ENCODE peak calls at places on chromosomes 11 and 22, in ten cellular contexts. W, Z, K, R, I, Q, L, O, M and F are unnamed samples.

GRCh38 chr11:67373916-67374570 is 645 bp upstream of the CLCF1 start:
- DNase-seq in R (peak), Q (no peak), I (peak), O (peak), M (peak), L (peak), Z (peak), K (peak), W (peak), F (no peak)

GRCh38 chr11:109390752-109391151 is 31.2 kb upstream of the C11orf87 start:
- DNase-seq in R (no peak), K (no peak), Q (no peak), L (no peak), Z (no peak), M (no peak), W (no peak), I (no peak), O (no peak), F (no peak)

GRCh38 chr11:117836077-117836960 is 11.8 kb upstream of the FXYD2 start:
- DNase-seq in I (peak), Z (peak), L (no peak), W (no peak), M (no peak), O (no peak), K (no peak), R (no peak), Q (no peak), F (no peak)

GRCh38 chr11:126121316-126121715 is 58.6 kb upstream of the CDON start:
- DNase-seq in O (no peak), L (no peak), M (no peak), Q (no peak), W (no peak), Z (no peak), R (no peak), I (no peak), K (no peak), F (no peak)

GRCh38 chr11:66892926-66893325 is 36.1 kb downstream of the LRFN4 start:
- DNase-seq in O (no peak), L (no peak), M (no peak), R (no peak), W (no peak), Z (no peak), Q (no peak), K (peak), I (no peak), F (no peak)

GRCh38 chr11:29435421-29435820 is 581.4 kb downstream of the KCNA4 start:
- DNase-seq in M (no peak), I (no peak), Q (no peak), K (no peak), O (no peak), W (no peak), R (peak), Z (no peak), L (no peak), F (no peak)

GRCh38 chr11:118634435-118635236 is 27.2 kb downstream of the PHLDB1 start:
- DNase-seq in K (peak), O (peak), R (peak), Z (peak), M (no peak), W (no peak), Q (no peak), L (peak), I (peak), F (no peak)

GRCh38 chr11:112320668-112321067 is 60.0 kb upstream of the PLET1 start:
- DNase-seq in L (no peak), Q (no peak), O (peak), Z (peak), W (no peak), M (no peak), R (peak), I (peak), K (peak), F (no peak)

GRCh38 chr11:9017773-9018172 is 14.0 kb upstream of the NRIP3 start:
- DNase-seq in M (no peak), R (no peak), O (peak), K (no peak), Z (peak), I (no peak), W (no peak), L (no peak), Q (no peak), F (no peak)

GRCh38 chr11:133606122-133606521 is 73.8 kb upstream of the OPCML start:
- DNase-seq in K (no peak), R (no peak), O (no peak), Q (no peak), W (no peak), Z (no peak), I (no peak), M (no peak), L (no peak), F (no peak)

GRCh38 chr22:20959578-20960461 is 7.2 kb upstream of the AIFM3 start:
- DNase-seq in Q (no peak), R (no peak), O (no peak), M (no peak), Z (peak), K (no peak), I (no peak), W (no peak), L (no peak), F (no peak)

GRCh38 chr11:119397740-119398139 is 16.2 kb upstream of the USP2 start:
- DNase-seq in W (no peak), Z (no peak), I (no peak), K (no peak), L (no peak), Q (no peak), M (no peak), R (no peak), O (no peak), F (no peak)

GRCh38 chr11:848380-848931 is 5.8 kb downstream of the TSPAN4 start:
- DNase-seq in Z (peak), R (no peak), I (no peak), W (peak), Q (no peak), M (peak), L (peak), K (no peak), O (no peak), F (no peak)

GRCh38 chr22:43946391-43946680 is 8.9 kb upstream of the SAMM50 start:
- DNase-seq in O (no peak), K (no peak), M (no peak), Q (no peak), L (no peak), Z (no peak), R (no peak), W (no peak), I (no peak), F (no peak)

GRCh38 chr11:134552749-134553148 is 140.7 kb upstream of the B3GAT1 start:
- DNase-seq in Z (no peak), W (no peak), I (no peak), R (no peak), K (no peak), Q (no peak), M (no peak), L (no peak), O (no peak), F (no peak)

GRCh38 chr11:123145220-123145619 is 49.8 kb downstream of the CLMP start:
- DNase-seq in W (no peak), M (no peak), I (no peak), O (peak), K (peak), Z (no peak), Q (no peak), R (peak), L (no peak), F (no peak)

GRCh38 chr11:8709002-8709672 is 26.5 kb downstream of the RPL27A start:
- DNase-seq in M (no peak), Q (no peak), L (no peak), K (no peak), O (no peak), R (peak), Z (peak), W (no peak), I (peak), F (no peak)

DNA sequence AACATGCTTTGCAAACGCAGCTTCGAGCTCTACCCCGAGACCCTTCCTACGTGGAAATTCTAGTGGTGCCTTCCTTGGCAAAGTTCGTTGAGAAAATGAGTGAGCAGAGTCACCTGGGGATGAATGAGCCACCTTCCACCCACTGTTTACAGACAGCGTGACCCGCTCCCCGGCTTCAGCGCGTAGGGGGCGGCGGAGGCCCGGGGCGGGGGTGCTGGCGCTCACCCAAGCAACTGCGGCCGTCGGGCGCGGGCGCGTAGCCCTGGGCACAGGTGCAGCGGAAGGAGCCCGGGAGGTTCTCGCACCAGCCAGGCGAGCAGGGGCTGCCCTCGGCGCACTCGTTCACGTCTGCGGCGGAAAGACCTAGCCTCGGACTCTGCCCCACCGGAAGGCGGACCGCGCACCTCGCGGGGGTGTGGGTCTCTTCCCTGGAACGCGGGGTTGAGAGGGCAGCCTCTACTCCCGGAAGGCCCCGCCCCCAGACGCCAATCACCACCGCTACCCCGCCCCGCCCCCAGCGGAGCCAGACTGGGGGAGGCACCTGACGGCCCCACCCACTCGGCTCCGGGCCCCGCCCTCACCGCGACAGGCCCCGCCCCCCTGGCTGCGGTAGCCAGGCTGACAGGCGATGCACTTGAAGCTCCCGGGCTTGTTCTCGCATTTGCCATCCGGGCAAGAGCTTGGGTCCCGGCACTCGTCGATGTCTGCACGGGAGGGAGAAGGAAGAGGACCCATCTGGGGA is 11.8 kb downstream of the LTBP3 start:
- DNase-seq in L (peak), R (no peak), K (peak), I (peak), Q (peak), W (peak), O (peak), M (peak), Z (peak), F (peak)
- H3K4me3 ChIP-seq in L (peak), R (no peak), K (peak), I (peak), Q (peak), W (peak), O (peak), M (peak), Z (peak), F (peak)

GRCh38 chr22:50194037-50194809 is 6.6 kb upstream of the SELENOO start:
- DNase-seq in R (no peak), L (no peak), Q (no peak), M (no peak), W (no peak), K (no peak), Z (no peak), I (no peak), O (no peak), F (no peak)

GRCh38 chr22:50197856-50198623 is 2.8 kb upstream of the SELENOO start:
- DNase-seq in Q (no peak), L (no peak), R (no peak), Z (no peak), M (no peak), I (no peak), K (no peak), W (no peak), O (no peak), F (no peak)

GRCh38 chr22:50197000-50197800 is 3.6 kb upstream of the SELENOO start:
- DNase-seq in O (no peak), M (no peak), Q (no peak), W (no peak), R (no peak), L (no peak), K (no peak), Z (no peak), I (no peak), F (no peak)

GRCh38 chr22:50198624-50199017 is 2.2 kb upstream of the SELENOO start:
- DNase-seq in L (no peak), Z (no peak), K (no peak), I (no peak), R (no peak), Q (no peak), M (no peak), O (no peak), W (no peak), F (no peak)

DNA sequence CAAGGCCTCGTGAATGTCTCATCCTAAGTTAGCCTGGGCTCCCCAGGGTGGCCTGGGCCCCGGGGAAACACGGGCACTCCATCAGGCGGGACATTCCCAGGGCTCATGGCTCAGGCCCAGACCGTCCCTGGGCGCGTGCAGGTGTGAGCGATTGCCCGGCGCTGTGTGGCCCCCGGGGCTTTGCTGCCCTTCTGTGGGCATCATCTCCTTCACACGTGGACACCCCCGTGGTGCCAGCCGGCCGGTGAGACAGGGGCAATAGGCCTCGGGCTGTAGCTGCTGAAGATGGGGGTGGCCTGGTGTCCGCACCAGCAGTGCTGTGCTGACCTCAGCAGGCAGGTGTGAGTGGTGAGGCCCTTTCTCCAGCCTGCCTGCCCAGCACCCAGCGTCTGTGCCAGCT is 4.6 kb upstream of the SELENOO start:
- DNase-seq in M (no peak), Z (no peak), W (no peak), I (no peak), L (no peak), Q (no peak), K (no peak), R (no peak), O (no peak), F (no peak)
- H3K4me3 ChIP-seq in M (no peak), Z (no peak), W (no peak), I (no peak), L (no peak), Q (no peak), K (no peak), R (no peak), O (no peak), F (no peak)

GRCh38 chr11:116712428-116712827 is 60.4 kb downstream of the BUD13 start:
- DNase-seq in R (no peak), O (no peak), W (no peak), Z (no peak), L (no peak), M (no peak), Q (no peak), I (no peak), K (no peak), F (no peak)

GRCh38 chr11:116709970-116710369 is 62.8 kb downstream of the BUD13 start:
- DNase-seq in K (no peak), L (no peak), R (no peak), Z (no peak), I (no peak), Q (no peak), M (no peak), W (no peak), O (no peak), F (no peak)

GRCh38 chr11:116707746-116708145 is 65.0 kb downstream of the BUD13 start:
- DNase-seq in K (peak), O (no peak), I (no peak), Q (no peak), L (no peak), Z (peak), R (no peak), W (no peak), M (no peak), F (no peak)

GRCh38 chr11:116707250-116707649 is 65.5 kb downstream of the BUD13 start:
- DNase-seq in K (peak), Z (peak), M (no peak), I (no peak), R (no peak), Q (no peak), L (no peak), W (no peak), O (no peak), F (no peak)

GRCh38 chr11:116710762-116711161 is 62.0 kb downstream of the BUD13 start:
- DNase-seq in K (no peak), R (no peak), M (no peak), O (no peak), L (no peak), Q (no peak), I (no peak), Z (no peak), W (no peak), F (no peak)
- H3K4me3 ChIP-seq in K (no peak), R (no peak), M (no peak), O (no peak), L (no peak), Q (no peak), I (no peak), Z (no peak), W (no peak), F (no peak)

GRCh38 chr22:25566812-25567211 is 2.3 kb downstream of the GRK3 start:
- DNase-seq in Z (no peak), L (no peak), K (no peak), Q (no peak), O (no peak), W (peak), I (no peak), R (no peak), M (no peak), F (peak)
- H3K4me3 ChIP-seq in Z (no peak), L (no peak), K (no peak), Q (peak), O (no peak), W (peak), I (no peak), R (no peak), M (no peak), F (peak)

DNA sequence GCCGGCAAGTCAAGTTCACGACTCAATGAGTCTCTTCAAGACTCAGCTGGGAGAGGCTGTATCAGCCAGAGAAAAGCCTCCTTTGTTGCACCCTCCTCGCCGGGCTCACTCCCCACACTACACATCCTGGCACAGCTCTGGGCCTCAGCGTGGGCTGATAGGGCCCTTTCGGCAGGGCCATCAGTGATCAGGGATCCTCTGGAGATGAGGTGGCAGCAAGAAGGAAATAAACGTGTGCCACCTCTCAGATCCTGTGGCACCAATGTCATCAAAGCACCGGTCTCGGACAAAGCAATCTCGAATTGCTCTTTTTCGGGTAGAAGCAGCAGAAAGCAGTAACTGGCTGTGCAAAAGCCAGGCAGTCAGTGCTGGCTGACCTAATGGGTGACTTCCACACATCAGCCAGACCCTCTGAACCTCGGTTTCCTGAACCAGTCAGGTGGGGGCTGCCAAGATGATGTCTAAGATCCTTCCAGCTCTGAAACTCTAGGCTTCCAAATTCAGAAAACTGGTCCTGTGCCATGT is 2.1 kb downstream of the EHD1 start:
- DNase-seq in W (no peak), L (no peak), Z (no peak), K (no peak), R (no peak), M (no peak), I (no peak), O (no peak), Q (no peak), F (no peak)
- H3K4me3 ChIP-seq in W (peak), L (peak), Z (peak), K (peak), R (peak), M (peak), I (peak), O (peak), Q (peak), F (peak)

DNA sequence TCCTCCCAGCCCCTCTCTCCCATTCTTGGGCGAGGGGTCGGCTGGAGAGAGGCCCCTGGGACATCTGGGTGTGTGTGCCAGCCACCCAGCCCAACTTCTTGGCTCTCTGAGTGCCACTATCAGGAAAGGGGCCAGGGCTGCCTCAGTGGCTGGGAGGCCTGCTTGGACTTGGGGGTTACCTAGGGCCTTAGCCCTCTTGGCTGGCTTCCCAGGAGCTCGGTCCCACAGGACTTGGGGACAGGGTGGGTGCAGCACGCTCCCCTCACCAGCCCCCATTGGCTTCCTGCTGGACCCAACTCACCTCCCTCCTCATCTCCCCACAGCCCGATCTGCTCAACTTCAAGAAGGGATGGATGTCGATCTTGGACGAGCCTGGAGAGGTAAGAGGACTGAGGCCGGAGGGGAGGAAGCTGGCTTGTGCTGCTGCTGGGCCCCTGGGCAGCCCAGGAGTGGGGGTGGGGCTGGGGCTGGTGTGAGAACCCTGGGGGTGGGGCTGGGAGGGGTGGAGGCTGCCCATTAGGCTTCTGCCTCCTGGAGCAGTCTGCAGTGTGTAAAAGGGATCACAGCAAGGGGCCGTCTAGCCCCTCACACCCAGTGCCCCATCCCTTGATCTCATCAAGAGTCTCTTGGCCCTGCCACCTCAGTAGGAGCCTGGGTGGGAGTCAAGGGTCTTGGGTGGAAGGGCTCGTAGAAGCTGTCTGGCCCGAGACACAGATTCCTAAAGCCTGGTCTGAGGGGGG is 54.8 kb downstream of the TRIOBP start:
- DNase-seq in Z (no peak), M (no peak), W (no peak), K (peak), L (no peak), R (no peak), I (no peak), O (no peak), Q (no peak), F (no peak)
- H3K4me3 ChIP-seq in Z (no peak), M (no peak), W (no peak), K (no peak), L (no peak), R (no peak), I (no peak), O (no peak), Q (no peak), F (no peak)

GRCh38 chr11:116775975-116776374 is 3.2 kb upstream of the BUD13 start:
- DNase-seq in L (no peak), R (no peak), K (no peak), I (no peak), W (no peak), Q (no peak), M (no peak), O (no peak), Z (no peak), F (no peak)
- H3K4me3 ChIP-seq in L (no peak), R (no peak), K (no peak), I (no peak), W (no peak), Q (no peak), M (no peak), O (no peak), Z (no peak), F (no peak)

GRCh38 chr22:40187389-40187788 is 9.7 kb downstream of the TNRC6B start:
- DNase-seq in I (no peak), K (no peak), Q (no peak), R (no peak), W (no peak), Z (no peak), M (no peak), O (no peak), L (no peak), F (no peak)

GRCh38 chr22:40190501-40190900 is 12.8 kb downstream of the TNRC6B start:
- DNase-seq in I (no peak), O (no peak), Q (no peak), L (no peak), M (no peak), R (no peak), W (no peak), K (no peak), Z (no peak), F (no peak)

GRCh38 chr22:40194656-40195055 is 16.9 kb downstream of the TNRC6B start:
- DNase-seq in W (no peak), O (no peak), M (no peak), I (no peak), K (no peak), Z (no peak), R (no peak), Q (no peak), L (no peak), F (no peak)

GRCh38 chr22:40193429-40194421 is 16.0 kb downstream of the TNRC6B start:
- DNase-seq in L (no peak), R (peak), M (no peak), O (no peak), Q (no peak), K (peak), I (no peak), W (no peak), Z (no peak), F (no peak)

GRCh38 chr22:40189979-40190378 is 12.3 kb downstream of the TNRC6B start:
- DNase-seq in Q (no peak), W (no peak), Z (no peak), O (no peak), M (no peak), I (no peak), L (no peak), K (peak), R (no peak), F (no peak)
- H3K4me3 ChIP-seq in Q (no peak), W (no peak), Z (no peak), O (no peak), M (no peak), I (no peak), L (no peak), K (no peak), R (no peak), F (no peak)

DNA sequence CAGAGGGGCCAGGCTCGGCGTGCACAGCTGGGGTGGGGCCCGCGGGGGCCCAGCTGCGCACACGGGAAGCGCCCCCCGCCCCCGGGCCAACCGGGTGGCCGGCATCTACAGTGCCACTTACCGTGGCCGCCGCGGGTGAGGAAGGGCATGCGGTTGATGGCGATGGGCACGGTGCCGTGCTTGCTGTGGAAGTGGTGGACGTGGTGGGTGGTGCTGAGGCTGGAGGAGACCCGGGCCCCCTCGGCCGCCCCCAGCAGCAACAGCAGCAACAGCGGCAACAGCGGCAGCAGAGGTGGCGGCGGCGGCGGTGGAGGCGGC is 51.4 kb downstream of the SLC22A12 start:
- DNase-seq in W (no peak), R (no peak), I (no peak), Z (no peak), M (no peak), O (no peak), K (no peak), Q (no peak), L (no peak), F (no peak)
- H3K4me3 ChIP-seq in W (no peak), R (no peak), I (no peak), Z (no peak), M (no peak), O (no peak), K (no peak), Q (no peak), L (no peak), F (no peak)